ENCODE peak calls at places on chromosomes 5 and 9, in six cellular contexts. One of them, this sample, is unnamed.

GRCh38 chr5:129097498-129098296 is 3.1 kb downstream of the ISOC1 start:
- DNase-seq in coronary artery: no peak
- DNase-seq in MM.1S: no peak
- DNase-seq in AG10803: no peak
- DNase-seq in thoracic aorta: no peak
- DNase-seq in A549: no peak
- DNase-seq in this sample: no peak

GRCh38 chr5:146345578-146346366 is 7.1 kb downstream of the POU4F3 start:
- DNase-seq in coronary artery: no peak
- DNase-seq in MM.1S: no peak
- DNase-seq in AG10803: no peak
- DNase-seq in thoracic aorta: no peak
- DNase-seq in A549: no peak
- DNase-seq in this sample: no peak

GRCh38 chr9:124267271-124267807 is 9.6 kb downstream of the NEK6 start:
- DNase-seq in coronary artery: peak
- DNase-seq in MM.1S: no peak
- DNase-seq in AG10803: peak
- DNase-seq in thoracic aorta: peak
- DNase-seq in A549: peak
- DNase-seq in this sample: peak

GRCh38 chr9:17813798-17814197 is 234.9 kb downstream of the SH3GL2 start:
- DNase-seq in coronary artery: no peak
- DNase-seq in MM.1S: no peak
- DNase-seq in AG10803: no peak
- DNase-seq in thoracic aorta: no peak
- DNase-seq in A549: no peak
- DNase-seq in this sample: no peak

GRCh38 chr9:27519466-27520465 is 4.3 kb upstream of the IFNK start:
- DNase-seq in coronary artery: no peak
- DNase-seq in MM.1S: no peak
- DNase-seq in AG10803: peak
- DNase-seq in thoracic aorta: no peak
- DNase-seq in A549: peak
- DNase-seq in this sample: no peak

GRCh38 chr9:129223551-129224208 is 45.6 kb upstream of the IER5L start:
- DNase-seq in coronary artery: no peak
- DNase-seq in MM.1S: no peak
- DNase-seq in AG10803: no peak
- DNase-seq in thoracic aorta: no peak
- DNase-seq in A549: no peak
- DNase-seq in this sample: no peak

GRCh38 chr9:20508242-20508641 is 114.1 kb downstream of the MLLT3 start:
- DNase-seq in coronary artery: no peak
- DNase-seq in MM.1S: no peak
- DNase-seq in AG10803: no peak
- DNase-seq in thoracic aorta: no peak
- DNase-seq in A549: peak
- DNase-seq in this sample: no peak

GRCh38 chr5:52956915-52957747 is 32.0 kb upstream of the ITGA2 start:
- DNase-seq in coronary artery: no peak
- DNase-seq in MM.1S: no peak
- DNase-seq in AG10803: no peak
- DNase-seq in thoracic aorta: no peak
- DNase-seq in A549: no peak
- DNase-seq in this sample: no peak

GRCh38 chr9:104868687-104869404 is 59.1 kb downstream of the ABCA1 start:
- DNase-seq in coronary artery: peak
- DNase-seq in MM.1S: no peak
- DNase-seq in AG10803: peak
- DNase-seq in thoracic aorta: no peak
- DNase-seq in A549: peak
- DNase-seq in this sample: peak

GRCh38 chr5:143566139-143566538 is 162.7 kb upstream of the NR3C1 start:
- DNase-seq in coronary artery: no peak
- DNase-seq in MM.1S: no peak
- DNase-seq in AG10803: no peak
- DNase-seq in thoracic aorta: no peak
- DNase-seq in A549: no peak
- DNase-seq in this sample: no peak

GRCh38 chr5:112581811-112582320 is 155.8 kb upstream of the APC start:
- DNase-seq in coronary artery: no peak
- DNase-seq in MM.1S: no peak
- DNase-seq in AG10803: no peak
- DNase-seq in thoracic aorta: no peak
- DNase-seq in A549: no peak
- DNase-seq in this sample: no peak

GRCh38 chr9:121645003-121645402 is 6.4 kb upstream of the DAB2IP start:
- DNase-seq in coronary artery: no peak
- DNase-seq in MM.1S: no peak
- DNase-seq in AG10803: no peak
- DNase-seq in thoracic aorta: no peak
- DNase-seq in A549: no peak
- DNase-seq in this sample: no peak

GRCh38 chr9:109806506-109807115 is 26.6 kb downstream of the PALM2AKAP2 start:
- DNase-seq in coronary artery: no peak
- DNase-seq in MM.1S: no peak
- DNase-seq in AG10803: peak
- DNase-seq in thoracic aorta: no peak
- DNase-seq in A549: no peak
- DNase-seq in this sample: peak

GRCh38 chr5:73295447-73295846 is 122.5 kb downstream of the TMEM174 start:
- DNase-seq in coronary artery: no peak
- DNase-seq in MM.1S: no peak
- DNase-seq in AG10803: no peak
- DNase-seq in thoracic aorta: no peak
- DNase-seq in A549: peak
- DNase-seq in this sample: no peak

GRCh38 chr5:173778152-173778782 is 109.9 kb upstream of the CPEB4 start:
- DNase-seq in coronary artery: no peak
- DNase-seq in MM.1S: no peak
- DNase-seq in AG10803: no peak
- DNase-seq in thoracic aorta: no peak
- DNase-seq in A549: no peak
- DNase-seq in this sample: no peak

GRCh38 chr5:169656125-169656990 is 19.3 kb downstream of the DOCK2 start:
- DNase-seq in coronary artery: no peak
- DNase-seq in MM.1S: no peak
- DNase-seq in AG10803: no peak
- DNase-seq in thoracic aorta: no peak
- DNase-seq in A549: no peak
- DNase-seq in this sample: peak

GRCh38 chr9:125659954-125660353 is 47.1 kb downstream of the MAPKAP1 start:
- DNase-seq in coronary artery: no peak
- DNase-seq in MM.1S: no peak
- DNase-seq in AG10803: peak
- DNase-seq in thoracic aorta: no peak
- DNase-seq in A549: no peak
- DNase-seq in this sample: peak

GRCh38 chr9:37415011-37415719 is 7.3 kb upstream of the GRHPR start:
- DNase-seq in coronary artery: peak
- DNase-seq in MM.1S: peak
- DNase-seq in AG10803: peak
- DNase-seq in thoracic aorta: no peak
- DNase-seq in A549: peak
- DNase-seq in this sample: peak

GRCh38 chr5:113128082-113128481 is 151.5 kb downstream of the DCP2 start:
- DNase-seq in coronary artery: no peak
- DNase-seq in MM.1S: no peak
- DNase-seq in AG10803: no peak
- DNase-seq in thoracic aorta: no peak
- DNase-seq in A549: no peak
- DNase-seq in this sample: no peak

GRCh38 chr5:177588413-177588909 is 3.5 kb upstream of the TMED9 start:
- DNase-seq in coronary artery: no peak
- DNase-seq in MM.1S: no peak
- DNase-seq in AG10803: no peak
- DNase-seq in thoracic aorta: no peak
- DNase-seq in A549: no peak
- DNase-seq in this sample: no peak

GRCh38 chr5:103364074-103364473 is 105.5 kb downstream of the MACIR start:
- DNase-seq in coronary artery: no peak
- DNase-seq in MM.1S: no peak
- DNase-seq in AG10803: no peak
- DNase-seq in thoracic aorta: no peak
- DNase-seq in A549: no peak
- DNase-seq in this sample: no peak

GRCh38 chr5:16704945-16705344 is 88.1 kb upstream of the RETREG1 start:
- DNase-seq in coronary artery: no peak
- DNase-seq in MM.1S: no peak
- DNase-seq in AG10803: no peak
- DNase-seq in thoracic aorta: no peak
- DNase-seq in A549: no peak
- DNase-seq in this sample: no peak

GRCh38 chr5:159002201-159002600 is 97.5 kb downstream of the EBF1 start:
- DNase-seq in coronary artery: no peak
- DNase-seq in MM.1S: no peak
- DNase-seq in AG10803: no peak
- DNase-seq in thoracic aorta: no peak
- DNase-seq in A549: no peak
- DNase-seq in this sample: no peak

GRCh38 chr5:123448017-123448617 is 24.9 kb upstream of the CEP120 start:
- DNase-seq in coronary artery: no peak
- DNase-seq in MM.1S: peak
- DNase-seq in AG10803: no peak
- DNase-seq in thoracic aorta: no peak
- DNase-seq in A549: no peak
- DNase-seq in this sample: no peak

GRCh38 chr5:39231705-39232525 is 12.6 kb upstream of the FYB1 start:
- DNase-seq in coronary artery: no peak
- DNase-seq in MM.1S: peak
- DNase-seq in AG10803: peak
- DNase-seq in thoracic aorta: no peak
- DNase-seq in A549: peak
- DNase-seq in this sample: peak

GRCh38 chr5:123181394-123181801 is 92.4 kb downstream of the PRDM6 start:
- DNase-seq in coronary artery: no peak
- DNase-seq in MM.1S: no peak
- DNase-seq in AG10803: no peak
- DNase-seq in thoracic aorta: no peak
- DNase-seq in A549: no peak
- DNase-seq in this sample: no peak

GRCh38 chr9:31745886-31746285 is 638.6 kb upstream of the ACO1 start:
- DNase-seq in coronary artery: no peak
- DNase-seq in MM.1S: no peak
- DNase-seq in AG10803: no peak
- DNase-seq in thoracic aorta: no peak
- DNase-seq in A549: no peak
- DNase-seq in this sample: no peak

GRCh38 chr5:139403418-139403786 is 487 bp downstream of the SPATA24 start:
- DNase-seq in coronary artery: no peak
- DNase-seq in MM.1S: peak
- DNase-seq in AG10803: no peak
- DNase-seq in thoracic aorta: no peak
- DNase-seq in A549: no peak
- DNase-seq in this sample: no peak

DNA sequence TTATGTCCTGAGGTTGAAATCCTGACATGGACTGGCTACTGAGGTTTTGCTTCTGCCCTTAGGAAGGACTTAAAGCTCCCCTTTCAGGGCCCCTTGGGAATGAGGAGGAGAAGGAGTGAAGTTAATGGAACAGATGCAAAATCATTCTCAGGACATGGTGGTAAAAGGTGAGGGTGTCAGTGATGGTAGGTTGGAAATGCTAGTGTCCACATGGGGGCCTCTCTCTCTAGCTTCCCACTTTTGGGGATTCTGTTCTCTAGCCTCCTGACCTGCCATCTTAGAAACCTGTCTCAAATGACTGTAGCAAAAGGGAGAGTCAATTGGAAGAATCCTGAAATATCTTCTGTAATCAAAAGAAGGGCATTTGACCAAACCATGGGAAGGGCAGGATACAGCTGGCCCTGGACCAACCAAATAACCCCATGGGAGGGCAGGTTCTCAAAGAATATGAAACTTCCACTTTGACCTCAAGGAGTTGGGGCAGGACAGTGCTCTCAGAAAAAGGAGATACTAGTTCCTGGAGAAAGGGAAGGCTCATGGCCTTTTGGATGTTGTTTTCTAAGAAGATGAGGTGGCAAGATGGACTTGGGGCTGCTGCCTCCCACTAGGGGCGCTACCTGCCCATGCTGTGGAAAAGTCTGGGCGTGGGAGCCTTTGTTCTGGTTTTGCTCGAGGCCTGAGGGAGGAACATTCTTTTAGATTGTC is 21.2 kb upstream of the MLANA start:
- DNase-seq in coronary artery: no peak
- DNase-seq in MM.1S: no peak
- DNase-seq in AG10803: no peak
- DNase-seq in thoracic aorta: no peak
- DNase-seq in A549: peak
- DNase-seq in this sample: no peak
- TF ChIP-seq CTCF in coronary artery: no peak
- TF ChIP-seq CTCF in MM.1S: peak
- TF ChIP-seq CTCF in AG10803: peak
- TF ChIP-seq CTCF in thoracic aorta: no peak
- TF ChIP-seq CTCF in A549: peak
- TF ChIP-seq CTCF in this sample: peak

GRCh38 chr9:123033864-123034598 is 564 bp downstream of the GPR21 start:
- DNase-seq in coronary artery: no peak
- DNase-seq in MM.1S: no peak
- DNase-seq in AG10803: peak
- DNase-seq in thoracic aorta: no peak
- DNase-seq in A549: no peak
- DNase-seq in this sample: no peak
- H3K4me3 ChIP-seq in coronary artery: peak
- H3K4me3 ChIP-seq in MM.1S: no peak
- H3K4me3 ChIP-seq in AG10803: no peak
- H3K4me3 ChIP-seq in thoracic aorta: peak
- H3K4me3 ChIP-seq in A549: no peak
- H3K4me3 ChIP-seq in this sample: no peak

GRCh38 chr9:96854073-96854876 is at the start of gene ZNF782:
- DNase-seq in coronary artery: peak
- DNase-seq in MM.1S: peak
- DNase-seq in AG10803: peak
- DNase-seq in thoracic aorta: peak
- DNase-seq in A549: peak
- DNase-seq in this sample: peak
- TF ChIP-seq CTCF in coronary artery: no peak
- TF ChIP-seq CTCF in MM.1S: no peak
- TF ChIP-seq CTCF in AG10803: no peak
- TF ChIP-seq CTCF in thoracic aorta: no peak
- TF ChIP-seq CTCF in A549: no peak
- TF ChIP-seq CTCF in this sample: no peak

DNA sequence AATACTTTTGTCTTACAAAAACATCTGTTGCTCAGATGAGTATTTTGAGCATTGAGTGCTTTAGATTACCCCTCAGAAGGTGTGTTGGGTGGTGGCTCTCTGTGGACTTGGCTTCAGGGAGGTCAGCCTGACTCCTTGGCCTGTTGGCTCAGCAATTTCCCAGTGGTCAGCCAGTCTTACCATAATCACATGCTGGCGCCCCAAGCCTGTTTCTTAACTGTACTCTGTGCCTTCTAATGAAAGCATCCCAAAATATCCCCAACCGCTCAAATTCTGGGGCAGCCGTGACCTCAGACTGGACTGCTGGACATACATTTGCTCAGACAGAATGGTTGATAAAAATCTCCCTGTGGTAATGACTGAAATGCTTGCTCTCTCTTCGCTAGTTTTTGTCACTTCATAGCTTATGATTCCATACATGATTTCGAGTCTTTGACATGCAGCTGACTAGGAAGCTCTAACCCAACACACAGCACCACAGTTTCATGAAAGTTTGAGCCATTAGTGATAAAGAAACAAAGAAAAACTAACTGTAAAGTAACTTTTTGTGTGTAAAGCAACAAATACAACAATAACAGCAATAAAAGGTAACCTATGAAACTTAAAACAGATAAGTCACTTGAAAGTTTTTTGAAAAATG is 562.2 kb upstream of the MEF2C start:
- DNase-seq in coronary artery: no peak
- DNase-seq in MM.1S: no peak
- DNase-seq in AG10803: no peak
- DNase-seq in thoracic aorta: no peak
- DNase-seq in A549: no peak
- DNase-seq in this sample: no peak
- H3K4me3 ChIP-seq in coronary artery: no peak
- H3K4me3 ChIP-seq in MM.1S: no peak
- H3K4me3 ChIP-seq in AG10803: no peak
- H3K4me3 ChIP-seq in thoracic aorta: no peak
- H3K4me3 ChIP-seq in A549: no peak
- H3K4me3 ChIP-seq in this sample: no peak